ENCODE peak calls at places on chromosomes 7 and 10, in seven cellular contexts. One of them, this sample, is unnamed.

GRCh38 chr7:157500171-157500960 is 163.6 kb downstream of the DNAJB6 start:
- DNase-seq in ACHN: no peak
- DNase-seq in nephron progenitor cell: no peak
- DNase-seq in activated CD8-positive, alpha-beta memory T cell treated with anti-CD3 and anti-CD28 coated beads, Interleukin-2, amount 50 U/mL, for 48 hours: peak; percentile 46
- DNase-seq in lower leg skin: peak; percentile 53
- DNase-seq in activated naive CD4-positive, alpha-beta T cell: no peak
- DNase-seq in activated T-cell treated with anti-CD3 and anti-CD28 coated beads, Interleukin-2, amount 50 U/mL, for 48 hours: peak; percentile 15
- DNase-seq in this sample: no peak

GRCh38 chr7:29337628-29338116 is 143.1 kb downstream of the CHN2 start:
- DNase-seq in ACHN: no peak
- DNase-seq in nephron progenitor cell: no peak
- DNase-seq in activated CD8-positive, alpha-beta memory T cell treated with anti-CD3 and anti-CD28 coated beads, Interleukin-2, amount 50 U/mL, for 48 hours: no peak
- DNase-seq in lower leg skin: no peak
- DNase-seq in activated naive CD4-positive, alpha-beta T cell: no peak
- DNase-seq in activated T-cell treated with anti-CD3 and anti-CD28 coated beads, Interleukin-2, amount 50 U/mL, for 48 hours: no peak
- DNase-seq in this sample: no peak

GRCh38 chr7:17239683-17240521 is 58.5 kb upstream of the AHR start:
- DNase-seq in ACHN: peak; percentile 39
- DNase-seq in nephron progenitor cell: no peak
- DNase-seq in activated CD8-positive, alpha-beta memory T cell treated with anti-CD3 and anti-CD28 coated beads, Interleukin-2, amount 50 U/mL, for 48 hours: no peak
- DNase-seq in lower leg skin: no peak
- DNase-seq in activated naive CD4-positive, alpha-beta T cell: no peak
- DNase-seq in activated T-cell treated with anti-CD3 and anti-CD28 coated beads, Interleukin-2, amount 50 U/mL, for 48 hours: no peak
- DNase-seq in this sample: no peak

GRCh38 chr10:110410329-110411046 is 87.2 kb upstream of the DUSP5 start:
- DNase-seq in ACHN: peak; percentile 99
- DNase-seq in nephron progenitor cell: no peak
- DNase-seq in activated CD8-positive, alpha-beta memory T cell treated with anti-CD3 and anti-CD28 coated beads, Interleukin-2, amount 50 U/mL, for 48 hours: no peak
- DNase-seq in lower leg skin: no peak
- DNase-seq in activated naive CD4-positive, alpha-beta T cell: no peak
- DNase-seq in activated T-cell treated with anti-CD3 and anti-CD28 coated beads, Interleukin-2, amount 50 U/mL, for 48 hours: no peak
- DNase-seq in this sample: peak; percentile 92

GRCh38 chr7:2609001-2609411 is 22.8 kb upstream of the TTYH3 start:
- DNase-seq in ACHN: peak; percentile 54
- DNase-seq in nephron progenitor cell: no peak
- DNase-seq in activated CD8-positive, alpha-beta memory T cell treated with anti-CD3 and anti-CD28 coated beads, Interleukin-2, amount 50 U/mL, for 48 hours: no peak
- DNase-seq in lower leg skin: no peak
- DNase-seq in activated naive CD4-positive, alpha-beta T cell: no peak
- DNase-seq in activated T-cell treated with anti-CD3 and anti-CD28 coated beads, Interleukin-2, amount 50 U/mL, for 48 hours: peak; percentile 25
- DNase-seq in this sample: no peak

GRCh38 chr10:62045765-62046521 is 144.4 kb downstream of the ARID5B start:
- DNase-seq in ACHN: peak; percentile 87
- DNase-seq in nephron progenitor cell: no peak
- DNase-seq in activated CD8-positive, alpha-beta memory T cell treated with anti-CD3 and anti-CD28 coated beads, Interleukin-2, amount 50 U/mL, for 48 hours: no peak
- DNase-seq in lower leg skin: no peak
- DNase-seq in activated naive CD4-positive, alpha-beta T cell: no peak
- DNase-seq in activated T-cell treated with anti-CD3 and anti-CD28 coated beads, Interleukin-2, amount 50 U/mL, for 48 hours: no peak
- DNase-seq in this sample: peak; percentile 76

GRCh38 chr7:98266840-98267239 is 14.6 kb upstream of the BRI3 start:
- DNase-seq in ACHN: peak; percentile 45
- DNase-seq in nephron progenitor cell: no peak
- DNase-seq in activated CD8-positive, alpha-beta memory T cell treated with anti-CD3 and anti-CD28 coated beads, Interleukin-2, amount 50 U/mL, for 48 hours: no peak
- DNase-seq in lower leg skin: no peak
- DNase-seq in activated naive CD4-positive, alpha-beta T cell: no peak
- DNase-seq in activated T-cell treated with anti-CD3 and anti-CD28 coated beads, Interleukin-2, amount 50 U/mL, for 48 hours: no peak
- DNase-seq in this sample: no peak

GRCh38 chr7:156544199-156544598 is 96.4 kb upstream of the RNF32 start:
- DNase-seq in ACHN: no peak
- DNase-seq in nephron progenitor cell: no peak
- DNase-seq in activated CD8-positive, alpha-beta memory T cell treated with anti-CD3 and anti-CD28 coated beads, Interleukin-2, amount 50 U/mL, for 48 hours: no peak
- DNase-seq in lower leg skin: no peak
- DNase-seq in activated naive CD4-positive, alpha-beta T cell: no peak
- DNase-seq in activated T-cell treated with anti-CD3 and anti-CD28 coated beads, Interleukin-2, amount 50 U/mL, for 48 hours: no peak
- DNase-seq in this sample: no peak

GRCh38 chr10:93568105-93568390 is 1.6 kb downstream of the FFAR4 start:
- DNase-seq in ACHN: no peak
- DNase-seq in nephron progenitor cell: no peak
- DNase-seq in activated CD8-positive, alpha-beta memory T cell treated with anti-CD3 and anti-CD28 coated beads, Interleukin-2, amount 50 U/mL, for 48 hours: no peak
- DNase-seq in lower leg skin: no peak
- DNase-seq in activated naive CD4-positive, alpha-beta T cell: no peak
- DNase-seq in activated T-cell treated with anti-CD3 and anti-CD28 coated beads, Interleukin-2, amount 50 U/mL, for 48 hours: no peak
- DNase-seq in this sample: no peak